ENCODE peak calls at places on chromosomes 2 and 18, in six cellular contexts. Q is brain microvascular endothelial cell, S is mammary epithelial cell, Z is Caco-2, N is left lung, G is colonic mucosa. M is an unnamed sample.

GRCh38 chr18:45449761-45450227 is 165.5 kb upstream of the SLC14A2 start:
- DNase-seq in Q (peak; percentile 47), S (no peak), Z (no peak), N (no peak), G (peak; percentile 53), M (no peak)

GRCh38 chr2:96816836-96817702 is 1.0 kb downstream of the CNNM3 start:
- DNase-seq in Q (peak; percentile 9), S (peak; percentile 20), Z (no peak), N (no peak), G (no peak), M (no peak)

GRCh38 chr2:42835577-42836371 is 43.4 kb upstream of the HAAO start:
- DNase-seq in Q (peak; percentile 95), S (peak; percentile 97), Z (peak; percentile 48), N (no peak), G (no peak), M (peak; percentile 29)

GRCh38 chr2:190867182-190867581 is 13.4 kb upstream of the GLS start:
- DNase-seq in Q (peak; percentile 48), S (no peak), Z (no peak), N (no peak), G (no peak), M (no peak)

GRCh38 chr2:56185582-56186046 is 1.8 kb downstream of the CCDC85A start:
- DNase-seq in Q (no peak), S (peak; percentile 10), Z (no peak), N (peak; percentile 69), G (peak; percentile 38), M (peak; percentile 69)

GRCh38 chr2:121826036-121826435 is 70.6 kb downstream of the TSN start:
- DNase-seq in Q (no peak), S (no peak), Z (no peak), N (no peak), G (no peak), M (no peak)

GRCh38 chr2:12733846-12734245 is 17.1 kb downstream of the TRIB2 start:
- DNase-seq in Q (no peak), S (no peak), Z (no peak), N (peak; percentile 68), G (no peak), M (no peak)

GRCh38 chr18:24585996-24586566 is 125.6 kb downstream of the HRH4 start:
- DNase-seq in Q (no peak), S (no peak), Z (no peak), N (no peak), G (no peak), M (no peak)

GRCh38 chr2:164843346-164843841 is 1.8 kb upstream of the COBLL1 start:
- DNase-seq in Q (no peak), S (peak; percentile 84), Z (no peak), N (no peak), G (no peak), M (no peak)

GRCh38 chr2:152037711-152038110 is 61.1 kb downstream of the CACNB4 start:
- DNase-seq in Q (no peak), S (no peak), Z (no peak), N (peak; percentile 64), G (peak; percentile 40), M (no peak)

GRCh38 chr18:75204262-75204977 is 4.5 kb downstream of the PTGR3 start:
- DNase-seq in Q (no peak), S (no peak), Z (no peak), N (peak; percentile 84), G (peak; percentile 55), M (peak; percentile 75)

GRCh38 chr18:75204978-75205759 is 3.8 kb downstream of the PTGR3 start:
- DNase-seq in Q (no peak), S (no peak), Z (no peak), N (peak; percentile 79), G (no peak), M (no peak)

GRCh38 chr18:75207298-75208054 is 1.5 kb downstream of the PTGR3 start:
- DNase-seq in Q (no peak), S (peak; percentile 40), Z (no peak), N (no peak), G (no peak), M (no peak)

GRCh38 chr18:75206637-75207297 is 2.2 kb downstream of the PTGR3 start:
- DNase-seq in Q (no peak), S (no peak), Z (no peak), N (no peak), G (no peak), M (no peak)

DNA sequence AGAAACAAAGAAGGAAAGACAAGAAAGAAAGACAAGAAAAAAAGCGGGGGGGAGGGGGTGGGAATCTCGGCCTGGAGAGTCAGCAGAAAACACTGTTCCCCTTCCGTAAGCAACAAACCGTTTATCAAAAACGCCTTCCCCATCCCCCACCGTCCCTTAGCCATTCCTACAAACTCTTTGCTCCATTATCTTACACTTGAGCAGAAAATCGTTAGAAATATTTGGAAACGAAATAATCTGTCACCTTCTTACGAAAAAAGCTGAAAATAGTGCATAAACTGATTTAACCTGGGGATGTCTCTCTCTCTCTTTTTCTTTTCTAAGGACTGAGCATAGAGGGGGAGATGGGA is 3.2 kb downstream of the PTGR3 start:
- DNase-seq in Q (no peak), S (no peak), Z (no peak), N (no peak), G (no peak), M (no peak)
- H3K27me3 ChIP-seq in Q (no peaks in the 10 kb centered on the region), S (no peaks in the 10 kb centered on the region), Z (no peaks in the 10 kb centered on the region), N (peaks cover 26% of the 10 kb centered on the region), G (no peaks in the 10 kb centered on the region), M (no peaks in the 10 kb centered on the region)

GRCh38 chr2:240165034-240165433 is 24.6 kb upstream of the OTOS start:
- DNase-seq in Q (no peak), S (no peak), Z (no peak), N (peak; percentile 40), G (no peak), M (peak; percentile 52)
- H3K27me3 ChIP-seq in Q (no peaks in the 10 kb centered on the region), S (no peaks in the 10 kb centered on the region), Z (no peaks in the 10 kb centered on the region), N (peaks cover 33% of the 10 kb centered on the region), G (no peaks in the 10 kb centered on the region), M (peaks cover 7% of the 10 kb centered on the region)

DNA sequence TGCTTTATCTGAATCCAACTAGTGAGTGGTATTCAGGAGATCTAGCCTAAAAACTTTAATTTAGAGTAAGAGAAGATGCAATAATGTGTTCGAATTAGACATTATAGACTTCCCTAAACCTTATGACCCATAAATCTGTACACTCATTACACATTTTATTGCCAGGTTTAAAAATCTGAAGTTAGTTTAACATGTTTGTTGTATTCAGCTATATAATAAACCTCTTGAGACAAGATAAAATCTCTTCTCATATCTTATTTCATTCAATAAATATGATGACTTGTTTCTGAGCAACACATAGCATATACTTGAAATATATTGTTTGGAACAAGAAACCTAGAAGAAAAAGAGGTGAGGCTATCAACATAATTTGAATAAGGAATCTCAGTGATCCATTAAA is 150.7 kb downstream of the CDH7 start:
- DNase-seq in Q (no peak), S (no peak), Z (no peak), N (no peak), G (no peak), M (no peak)
- H3K27me3 ChIP-seq in Q (no peaks in the 10 kb centered on the region), S (no peaks in the 10 kb centered on the region), Z (no peaks in the 10 kb centered on the region), N (no peaks in the 10 kb centered on the region), G (no peaks in the 10 kb centered on the region), M (no peaks in the 10 kb centered on the region)

GRCh38 chr2:5668682-5669267 is 23.4 kb upstream of the SOX11 start:
- DNase-seq in Q (no peak), S (no peak), Z (no peak), N (no peak), G (no peak), M (no peak)

GRCh38 chr2:5677133-5677532 is 15.1 kb upstream of the SOX11 start:
- DNase-seq in Q (no peak), S (no peak), Z (no peak), N (no peak), G (no peak), M (no peak)

GRCh38 chr2:5673861-5674240 is 18.3 kb upstream of the SOX11 start:
- DNase-seq in Q (peak; percentile 29), S (no peak), Z (no peak), N (no peak), G (no peak), M (no peak)

GRCh38 chr2:5673148-5673860 is 18.9 kb upstream of the SOX11 start:
- DNase-seq in Q (no peak), S (no peak), Z (no peak), N (peak; percentile 80), G (no peak), M (no peak)

GRCh38 chr2:5672749-5673147 is 19.4 kb upstream of the SOX11 start:
- DNase-seq in Q (no peak), S (no peak), Z (no peak), N (no peak), G (no peak), M (no peak)
- H3K27me3 ChIP-seq in Q (no peaks in the 10 kb centered on the region), S (no peaks in the 10 kb centered on the region), Z (no peaks in the 10 kb centered on the region), N (peaks cover 50% of the 10 kb centered on the region), G (no peaks in the 10 kb centered on the region), M (peaks cover 19% of the 10 kb centered on the region)

M was measured in upper lobe of right lung.